ENCODE peak calls at places on chromosomes 16 and 17, in nine cellular contexts. One of them, this sample, is unnamed.

GRCh38 chr16:4245400-4245799 is 3.5 kb upstream of the SRL start:
- DNase-seq in KBM-7: no peak
- DNase-seq in activated gamma-delta T cell treated with Interleukin-2 at 50 U/mL for 16 hours: no peak
- DNase-seq in Peyer's patch: no peak
- DNase-seq in IMR-90: peak; percentile 39
- DNase-seq in T follicular helper cell: no peak
- DNase-seq in H7: no peak
- DNase-seq in fibroblast of pulmonary artery: peak; percentile 46
- DNase-seq in stimulated activated CD4-positive, alpha-beta T cell treated with anti-CD3 and anti-CD28 coated beads, Interleukin-15, amount 100 ng/mL, for 1 hour: no peak
- DNase-seq in this sample: no peak

GRCh38 chr16:57203451-57203850 is 17.3 kb downstream of the RSPRY1 start:
- DNase-seq in KBM-7: no peak
- DNase-seq in activated gamma-delta T cell treated with Interleukin-2 at 50 U/mL for 16 hours: no peak
- DNase-seq in Peyer's patch: no peak
- DNase-seq in IMR-90: no peak
- DNase-seq in T follicular helper cell: no peak
- DNase-seq in H7: no peak
- DNase-seq in fibroblast of pulmonary artery: no peak
- DNase-seq in stimulated activated CD4-positive, alpha-beta T cell treated with anti-CD3 and anti-CD28 coated beads, Interleukin-15, amount 100 ng/mL, for 1 hour: no peak
- DNase-seq in this sample: no peak

GRCh38 chr17:76529643-76530488 is 7.6 kb downstream of the CYGB start:
- DNase-seq in KBM-7: no peak
- DNase-seq in activated gamma-delta T cell treated with Interleukin-2 at 50 U/mL for 16 hours: no peak
- DNase-seq in Peyer's patch: peak; percentile 83
- DNase-seq in IMR-90: peak; percentile 70
- DNase-seq in T follicular helper cell: no peak
- DNase-seq in H7: peak; percentile 76
- DNase-seq in fibroblast of pulmonary artery: peak; percentile 94
- DNase-seq in stimulated activated CD4-positive, alpha-beta T cell treated with anti-CD3 and anti-CD28 coated beads, Interleukin-15, amount 100 ng/mL, for 1 hour: no peak
- DNase-seq in this sample: no peak

GRCh38 chr17:62085511-62086408 is 20.7 kb upstream of the MED13 start:
- DNase-seq in KBM-7: no peak
- DNase-seq in activated gamma-delta T cell treated with Interleukin-2 at 50 U/mL for 16 hours: no peak
- DNase-seq in Peyer's patch: no peak
- DNase-seq in IMR-90: peak; percentile 62
- DNase-seq in T follicular helper cell: no peak
- DNase-seq in H7: no peak
- DNase-seq in fibroblast of pulmonary artery: no peak
- DNase-seq in stimulated activated CD4-positive, alpha-beta T cell treated with anti-CD3 and anti-CD28 coated beads, Interleukin-15, amount 100 ng/mL, for 1 hour: no peak
- DNase-seq in this sample: no peak

GRCh38 chr17:68613739-68614298 is 12.7 kb upstream of the FAM20A start:
- DNase-seq in KBM-7: peak; percentile 83
- DNase-seq in activated gamma-delta T cell treated with Interleukin-2 at 50 U/mL for 16 hours: no peak
- DNase-seq in Peyer's patch: no peak
- DNase-seq in IMR-90: no peak
- DNase-seq in T follicular helper cell: no peak
- DNase-seq in H7: peak; percentile 40
- DNase-seq in fibroblast of pulmonary artery: peak; percentile 69
- DNase-seq in stimulated activated CD4-positive, alpha-beta T cell treated with anti-CD3 and anti-CD28 coated beads, Interleukin-15, amount 100 ng/mL, for 1 hour: no peak
- DNase-seq in this sample: peak; percentile 26

GRCh38 chr17:20010099-20010863 is 1.1 kb downstream of the SPECC1 start:
- DNase-seq in KBM-7: peak; percentile 85
- DNase-seq in activated gamma-delta T cell treated with Interleukin-2 at 50 U/mL for 16 hours: no peak
- DNase-seq in Peyer's patch: peak; percentile 55
- DNase-seq in IMR-90: peak; percentile 61
- DNase-seq in T follicular helper cell: peak; percentile 8
- DNase-seq in H7: peak; percentile 52
- DNase-seq in fibroblast of pulmonary artery: peak; percentile 72
- DNase-seq in stimulated activated CD4-positive, alpha-beta T cell treated with anti-CD3 and anti-CD28 coated beads, Interleukin-15, amount 100 ng/mL, for 1 hour: no peak
- DNase-seq in this sample: peak; percentile 34

GRCh38 chr16:677306-678190 is 2.1 kb downstream of the RHBDL1 start:
- DNase-seq in KBM-7: no peak
- DNase-seq in activated gamma-delta T cell treated with Interleukin-2 at 50 U/mL for 16 hours: no peak
- DNase-seq in Peyer's patch: no peak
- DNase-seq in IMR-90: no peak
- DNase-seq in T follicular helper cell: no peak
- DNase-seq in H7: peak; percentile 89
- DNase-seq in fibroblast of pulmonary artery: no peak
- DNase-seq in stimulated activated CD4-positive, alpha-beta T cell treated with anti-CD3 and anti-CD28 coated beads, Interleukin-15, amount 100 ng/mL, for 1 hour: no peak
- DNase-seq in this sample: no peak

GRCh38 chr16:56260378-56260987 is 69.2 kb downstream of the GNAO1 start:
- DNase-seq in KBM-7: no peak
- DNase-seq in activated gamma-delta T cell treated with Interleukin-2 at 50 U/mL for 16 hours: no peak
- DNase-seq in Peyer's patch: no peak
- DNase-seq in IMR-90: no peak
- DNase-seq in T follicular helper cell: no peak
- DNase-seq in H7: peak; percentile 51
- DNase-seq in fibroblast of pulmonary artery: no peak
- DNase-seq in stimulated activated CD4-positive, alpha-beta T cell treated with anti-CD3 and anti-CD28 coated beads, Interleukin-15, amount 100 ng/mL, for 1 hour: no peak
- DNase-seq in this sample: no peak

GRCh38 chr17:80660527-80661198 is 116.0 kb downstream of the RPTOR start:
- DNase-seq in KBM-7: no peak
- DNase-seq in activated gamma-delta T cell treated with Interleukin-2 at 50 U/mL for 16 hours: no peak
- DNase-seq in Peyer's patch: peak; percentile 15
- DNase-seq in IMR-90: no peak
- DNase-seq in T follicular helper cell: no peak
- DNase-seq in H7: peak; percentile 73
- DNase-seq in fibroblast of pulmonary artery: no peak
- DNase-seq in stimulated activated CD4-positive, alpha-beta T cell treated with anti-CD3 and anti-CD28 coated beads, Interleukin-15, amount 100 ng/mL, for 1 hour: no peak
- DNase-seq in this sample: no peak

GRCh38 chr16:3983081-3983520 is 102.6 kb upstream of the CREBBP start:
- DNase-seq in KBM-7: peak; percentile 34
- DNase-seq in activated gamma-delta T cell treated with Interleukin-2 at 50 U/mL for 16 hours: peak; percentile 27
- DNase-seq in Peyer's patch: peak; percentile 83
- DNase-seq in IMR-90: peak; percentile 69
- DNase-seq in T follicular helper cell: no peak
- DNase-seq in H7: peak; percentile 96
- DNase-seq in fibroblast of pulmonary artery: peak; percentile 75
- DNase-seq in stimulated activated CD4-positive, alpha-beta T cell treated with anti-CD3 and anti-CD28 coated beads, Interleukin-15, amount 100 ng/mL, for 1 hour: no peak
- DNase-seq in this sample: no peak

GRCh38 chr17:76179496-76180467 is 38.7 kb upstream of the FOXJ1 start:
- DNase-seq in KBM-7: peak; percentile 45
- DNase-seq in activated gamma-delta T cell treated with Interleukin-2 at 50 U/mL for 16 hours: peak; percentile 28
- DNase-seq in Peyer's patch: no peak
- DNase-seq in IMR-90: peak; percentile 50
- DNase-seq in T follicular helper cell: peak; percentile 23
- DNase-seq in H7: no peak
- DNase-seq in fibroblast of pulmonary artery: peak; percentile 49
- DNase-seq in stimulated activated CD4-positive, alpha-beta T cell treated with anti-CD3 and anti-CD28 coated beads, Interleukin-15, amount 100 ng/mL, for 1 hour: no peak
- DNase-seq in this sample: no peak

GRCh38 chr17:44115585-44116415 is 7.6 kb downstream of the HDAC5 start:
- DNase-seq in KBM-7: peak; percentile 69
- DNase-seq in activated gamma-delta T cell treated with Interleukin-2 at 50 U/mL for 16 hours: no peak
- DNase-seq in Peyer's patch: no peak
- DNase-seq in IMR-90: peak; percentile 43
- DNase-seq in T follicular helper cell: no peak
- DNase-seq in H7: peak; percentile 91
- DNase-seq in fibroblast of pulmonary artery: peak; percentile 51
- DNase-seq in stimulated activated CD4-positive, alpha-beta T cell treated with anti-CD3 and anti-CD28 coated beads, Interleukin-15, amount 100 ng/mL, for 1 hour: no peak
- DNase-seq in this sample: no peak

GRCh38 chr16:2818278-2818876 is 1.3 kb downstream of the PRSS21 start:
- DNase-seq in KBM-7: no peak
- DNase-seq in activated gamma-delta T cell treated with Interleukin-2 at 50 U/mL for 16 hours: no peak
- DNase-seq in Peyer's patch: peak; percentile 35
- DNase-seq in IMR-90: no peak
- DNase-seq in T follicular helper cell: no peak
- DNase-seq in H7: peak; percentile 42
- DNase-seq in fibroblast of pulmonary artery: no peak
- DNase-seq in stimulated activated CD4-positive, alpha-beta T cell treated with anti-CD3 and anti-CD28 coated beads, Interleukin-15, amount 100 ng/mL, for 1 hour: no peak
- DNase-seq in this sample: no peak

GRCh38 chr17:69592692-69593350 is 178.3 kb downstream of the MAP2K6 start:
- DNase-seq in KBM-7: no peak
- DNase-seq in activated gamma-delta T cell treated with Interleukin-2 at 50 U/mL for 16 hours: no peak
- DNase-seq in Peyer's patch: no peak
- DNase-seq in IMR-90: peak; percentile 93
- DNase-seq in T follicular helper cell: no peak
- DNase-seq in H7: no peak
- DNase-seq in fibroblast of pulmonary artery: peak; percentile 32
- DNase-seq in stimulated activated CD4-positive, alpha-beta T cell treated with anti-CD3 and anti-CD28 coated beads, Interleukin-15, amount 100 ng/mL, for 1 hour: no peak
- DNase-seq in this sample: no peak

GRCh38 chr16:4529085-4530060 is 9.2 kb downstream of the CDIP1 start:
- DNase-seq in KBM-7: peak; percentile 66
- DNase-seq in activated gamma-delta T cell treated with Interleukin-2 at 50 U/mL for 16 hours: no peak
- DNase-seq in Peyer's patch: no peak
- DNase-seq in IMR-90: peak; percentile 82
- DNase-seq in T follicular helper cell: no peak
- DNase-seq in H7: peak; percentile 85
- DNase-seq in fibroblast of pulmonary artery: peak; percentile 16
- DNase-seq in stimulated activated CD4-positive, alpha-beta T cell treated with anti-CD3 and anti-CD28 coated beads, Interleukin-15, amount 100 ng/mL, for 1 hour: no peak
- DNase-seq in this sample: no peak

GRCh38 chr16:9212621-9213020 is 121.2 kb downstream of the HAPSTR1 start:
- DNase-seq in KBM-7: no peak
- DNase-seq in activated gamma-delta T cell treated with Interleukin-2 at 50 U/mL for 16 hours: no peak
- DNase-seq in Peyer's patch: no peak
- DNase-seq in IMR-90: no peak
- DNase-seq in T follicular helper cell: no peak
- DNase-seq in H7: no peak
- DNase-seq in fibroblast of pulmonary artery: no peak
- DNase-seq in stimulated activated CD4-positive, alpha-beta T cell treated with anti-CD3 and anti-CD28 coated beads, Interleukin-15, amount 100 ng/mL, for 1 hour: no peak
- DNase-seq in this sample: no peak

GRCh38 chr17:77571562-77571981 is 386.9 kb upstream of the TNRC6C start:
- DNase-seq in KBM-7: peak; percentile 64
- DNase-seq in activated gamma-delta T cell treated with Interleukin-2 at 50 U/mL for 16 hours: peak; percentile 16
- DNase-seq in Peyer's patch: peak; percentile 43
- DNase-seq in IMR-90: peak; percentile 6
- DNase-seq in T follicular helper cell: no peak
- DNase-seq in H7: peak; percentile 53
- DNase-seq in fibroblast of pulmonary artery: peak; percentile 31
- DNase-seq in stimulated activated CD4-positive, alpha-beta T cell treated with anti-CD3 and anti-CD28 coated beads, Interleukin-15, amount 100 ng/mL, for 1 hour: no peak
- DNase-seq in this sample: no peak

GRCh38 chr17:68238894-68239293 is 8.9 kb upstream of the AMZ2 start:
- DNase-seq in KBM-7: no peak
- DNase-seq in activated gamma-delta T cell treated with Interleukin-2 at 50 U/mL for 16 hours: no peak
- DNase-seq in Peyer's patch: no peak
- DNase-seq in IMR-90: no peak
- DNase-seq in T follicular helper cell: no peak
- DNase-seq in H7: no peak
- DNase-seq in fibroblast of pulmonary artery: no peak
- DNase-seq in stimulated activated CD4-positive, alpha-beta T cell treated with anti-CD3 and anti-CD28 coated beads, Interleukin-15, amount 100 ng/mL, for 1 hour: no peak
- DNase-seq in this sample: no peak

GRCh38 chr16:19020689-19021088 is 37.0 kb downstream of the TMC7 start:
- DNase-seq in KBM-7: no peak
- DNase-seq in activated gamma-delta T cell treated with Interleukin-2 at 50 U/mL for 16 hours: no peak
- DNase-seq in Peyer's patch: peak; percentile 1
- DNase-seq in IMR-90: no peak
- DNase-seq in T follicular helper cell: no peak
- DNase-seq in H7: no peak
- DNase-seq in fibroblast of pulmonary artery: no peak
- DNase-seq in stimulated activated CD4-positive, alpha-beta T cell treated with anti-CD3 and anti-CD28 coated beads, Interleukin-15, amount 100 ng/mL, for 1 hour: no peak
- DNase-seq in this sample: no peak

GRCh38 chr16:48272837-48273421 is 25.6 kb upstream of the ABCC11 start:
- DNase-seq in KBM-7: no peak
- DNase-seq in activated gamma-delta T cell treated with Interleukin-2 at 50 U/mL for 16 hours: no peak
- DNase-seq in Peyer's patch: no peak
- DNase-seq in IMR-90: no peak
- DNase-seq in T follicular helper cell: no peak
- DNase-seq in H7: no peak
- DNase-seq in fibroblast of pulmonary artery: no peak
- DNase-seq in stimulated activated CD4-positive, alpha-beta T cell treated with anti-CD3 and anti-CD28 coated beads, Interleukin-15, amount 100 ng/mL, for 1 hour: no peak
- DNase-seq in this sample: no peak

GRCh38 chr16:73048292-73049050 is 543 bp upstream of the ZFHX3 start:
- DNase-seq in KBM-7: peak; percentile 33
- DNase-seq in activated gamma-delta T cell treated with Interleukin-2 at 50 U/mL for 16 hours: no peak
- DNase-seq in Peyer's patch: peak; percentile 69
- DNase-seq in IMR-90: no peak
- DNase-seq in T follicular helper cell: no peak
- DNase-seq in H7: peak; percentile 56
- DNase-seq in fibroblast of pulmonary artery: peak; percentile 22
- DNase-seq in stimulated activated CD4-positive, alpha-beta T cell treated with anti-CD3 and anti-CD28 coated beads, Interleukin-15, amount 100 ng/mL, for 1 hour: no peak
- DNase-seq in this sample: no peak

GRCh38 chr16:82603784-82604411 is 22.9 kb upstream of the CDH13 start:
- DNase-seq in KBM-7: no peak
- DNase-seq in activated gamma-delta T cell treated with Interleukin-2 at 50 U/mL for 16 hours: no peak
- DNase-seq in Peyer's patch: no peak
- DNase-seq in IMR-90: peak; percentile 73
- DNase-seq in T follicular helper cell: no peak
- DNase-seq in H7: peak; percentile 42
- DNase-seq in fibroblast of pulmonary artery: peak; percentile 77
- DNase-seq in stimulated activated CD4-positive, alpha-beta T cell treated with anti-CD3 and anti-CD28 coated beads, Interleukin-15, amount 100 ng/mL, for 1 hour: no peak
- DNase-seq in this sample: no peak

GRCh38 chr17:80109066-80109618 is 7.8 kb downstream of the GAA start:
- DNase-seq in KBM-7: no peak
- DNase-seq in activated gamma-delta T cell treated with Interleukin-2 at 50 U/mL for 16 hours: no peak
- DNase-seq in Peyer's patch: peak; percentile 33
- DNase-seq in IMR-90: no peak
- DNase-seq in T follicular helper cell: no peak
- DNase-seq in H7: no peak
- DNase-seq in fibroblast of pulmonary artery: no peak
- DNase-seq in stimulated activated CD4-positive, alpha-beta T cell treated with anti-CD3 and anti-CD28 coated beads, Interleukin-15, amount 100 ng/mL, for 1 hour: no peak
- DNase-seq in this sample: no peak

GRCh38 chr17:2062571-2063183 is 7.8 kb downstream of the HIC1 start:
- DNase-seq in KBM-7: no peak
- DNase-seq in activated gamma-delta T cell treated with Interleukin-2 at 50 U/mL for 16 hours: no peak
- DNase-seq in Peyer's patch: no peak
- DNase-seq in IMR-90: peak; percentile 49
- DNase-seq in T follicular helper cell: no peak
- DNase-seq in H7: peak; percentile 66
- DNase-seq in fibroblast of pulmonary artery: peak; percentile 46
- DNase-seq in stimulated activated CD4-positive, alpha-beta T cell treated with anti-CD3 and anti-CD28 coated beads, Interleukin-15, amount 100 ng/mL, for 1 hour: no peak
- DNase-seq in this sample: no peak

GRCh38 chr16:2483160-2483559 is 8.2 kb downstream of the TBC1D24 start:
- DNase-seq in KBM-7: no peak
- DNase-seq in activated gamma-delta T cell treated with Interleukin-2 at 50 U/mL for 16 hours: no peak
- DNase-seq in Peyer's patch: no peak
- DNase-seq in IMR-90: peak; percentile 27
- DNase-seq in T follicular helper cell: no peak
- DNase-seq in H7: no peak
- DNase-seq in fibroblast of pulmonary artery: no peak
- DNase-seq in stimulated activated CD4-positive, alpha-beta T cell treated with anti-CD3 and anti-CD28 coated beads, Interleukin-15, amount 100 ng/mL, for 1 hour: no peak
- DNase-seq in this sample: no peak

GRCh38 chr16:2925951-2926659 is 14.4 kb downstream of the FLYWCH1 start:
- DNase-seq in KBM-7: no peak
- DNase-seq in activated gamma-delta T cell treated with Interleukin-2 at 50 U/mL for 16 hours: no peak
- DNase-seq in Peyer's patch: no peak
- DNase-seq in IMR-90: no peak
- DNase-seq in T follicular helper cell: no peak
- DNase-seq in H7: no peak
- DNase-seq in fibroblast of pulmonary artery: no peak
- DNase-seq in stimulated activated CD4-positive, alpha-beta T cell treated with anti-CD3 and anti-CD28 coated beads, Interleukin-15, amount 100 ng/mL, for 1 hour: no peak
- DNase-seq in this sample: no peak

GRCh38 chr17:73232587-73233373 is 28.9 kb downstream of the CPSF4L start:
- DNase-seq in KBM-7: peak; percentile 45
- DNase-seq in activated gamma-delta T cell treated with Interleukin-2 at 50 U/mL for 16 hours: no peak
- DNase-seq in Peyer's patch: peak; percentile 53
- DNase-seq in IMR-90: peak; percentile 23
- DNase-seq in T follicular helper cell: no peak
- DNase-seq in H7: peak; percentile 87
- DNase-seq in fibroblast of pulmonary artery: peak; percentile 27
- DNase-seq in stimulated activated CD4-positive, alpha-beta T cell treated with anti-CD3 and anti-CD28 coated beads, Interleukin-15, amount 100 ng/mL, for 1 hour: peak; percentile 12
- DNase-seq in this sample: no peak